ENCODE peak calls at places on chromosomes 5 and 9, in seven cellular contexts. W is HCT116, T is A549, P is tibial nerve, Y is K562, U is stomach, G is heart left ventricle. H is an unnamed sample. For H3K4me1, the result is how much of the 10 kb centered on the place peaks cover.

GRCh38 chr5:369151-369939 is 47.8 kb downstream of the AHRR start:
- DNase-seq in W (no peak), T (no peak), P (peak), Y (no peak), U (no peak), G (no peak), H (peak)

GRCh38 chr5:133247881-133248642 is 196.2 kb downstream of the HSPA4 start:
- DNase-seq in W (peak), T (peak), P (no peak), Y (peak), U (no peak), G (no peak), H (no peak)

GRCh38 chr5:42715791-42716190 is 40.8 kb upstream of the CCDC152 start:
- DNase-seq in W (no peak), T (no peak), P (no peak), Y (no peak), U (no peak), G (no peak), H (no peak)

GRCh38 chr9:87422999-87423398 is 74.7 kb upstream of the DAPK1 start:
- DNase-seq in W (no peak), T (no peak), P (no peak), Y (no peak), U (no peak), G (no peak), H (no peak)

GRCh38 chr9:75895112-75895511 is 4.6 kb downstream of the PCSK5 start:
- DNase-seq in W (no peak), T (no peak), P (no peak), Y (no peak), U (no peak), G (no peak), H (no peak)

GRCh38 chr5:111072949-111073682 is 1.6 kb downstream of the TSLP start:
- DNase-seq in W (peak), T (peak), P (peak), Y (peak), U (peak), G (peak), H (peak)

GRCh38 chr9:99299214-99300102 is 77.4 kb downstream of the SEC61B start:
- DNase-seq in W (no peak), T (no peak), P (no peak), Y (no peak), U (no peak), G (no peak), H (no peak)

GRCh38 chr9:106874657-106875056 is 11.7 kb downstream of the ZNF462 start:
- DNase-seq in W (no peak), T (no peak), P (no peak), Y (no peak), U (no peak), G (no peak), H (no peak)

GRCh38 chr5:13731229-13731628 is 213.3 kb downstream of the DNAH5 start:
- DNase-seq in W (no peak), T (no peak), P (no peak), Y (no peak), U (no peak), G (no peak), H (no peak)

GRCh38 chr9:131043097-131043496 is 34.1 kb downstream of the LAMC3 start:
- DNase-seq in W (no peak), T (no peak), P (no peak), Y (no peak), U (no peak), G (no peak), H (no peak)

GRCh38 chr5:96750110-96750822 is 57.5 kb downstream of the ERAP1 start:
- DNase-seq in W (no peak), T (no peak), P (no peak), Y (no peak), U (no peak), G (no peak), H (no peak)

GRCh38 chr9:70079364-70080103 is 35.9 kb downstream of the MAMDC2 start:
- DNase-seq in W (no peak), T (no peak), P (peak), Y (no peak), U (no peak), G (no peak), H (no peak)

GRCh38 chr9:129384138-129384886 is 206.3 kb upstream of the IER5L start:
- DNase-seq in W (no peak), T (no peak), P (no peak), Y (no peak), U (no peak), G (no peak), H (no peak)

GRCh38 chr9:38178282-38178681 is 109.3 kb upstream of the SHB start:
- DNase-seq in W (peak), T (no peak), P (no peak), Y (no peak), U (no peak), G (no peak), H (no peak)

GRCh38 chr5:17154211-17154996 is 63.0 kb upstream of the BASP1 start:
- DNase-seq in W (no peak), T (peak), P (no peak), Y (no peak), U (no peak), G (no peak), H (no peak)

GRCh38 chr5:124742521-124742920 is 3.9 kb downstream of the ZNF608 start:
- DNase-seq in W (no peak), T (no peak), P (no peak), Y (no peak), U (no peak), G (no peak), H (no peak)
- H3K4me1 ChIP-seq in W (half or more), T (under half), P (half or more), Y (under half), U (under half), G (half or more), H (under half)

DNA sequence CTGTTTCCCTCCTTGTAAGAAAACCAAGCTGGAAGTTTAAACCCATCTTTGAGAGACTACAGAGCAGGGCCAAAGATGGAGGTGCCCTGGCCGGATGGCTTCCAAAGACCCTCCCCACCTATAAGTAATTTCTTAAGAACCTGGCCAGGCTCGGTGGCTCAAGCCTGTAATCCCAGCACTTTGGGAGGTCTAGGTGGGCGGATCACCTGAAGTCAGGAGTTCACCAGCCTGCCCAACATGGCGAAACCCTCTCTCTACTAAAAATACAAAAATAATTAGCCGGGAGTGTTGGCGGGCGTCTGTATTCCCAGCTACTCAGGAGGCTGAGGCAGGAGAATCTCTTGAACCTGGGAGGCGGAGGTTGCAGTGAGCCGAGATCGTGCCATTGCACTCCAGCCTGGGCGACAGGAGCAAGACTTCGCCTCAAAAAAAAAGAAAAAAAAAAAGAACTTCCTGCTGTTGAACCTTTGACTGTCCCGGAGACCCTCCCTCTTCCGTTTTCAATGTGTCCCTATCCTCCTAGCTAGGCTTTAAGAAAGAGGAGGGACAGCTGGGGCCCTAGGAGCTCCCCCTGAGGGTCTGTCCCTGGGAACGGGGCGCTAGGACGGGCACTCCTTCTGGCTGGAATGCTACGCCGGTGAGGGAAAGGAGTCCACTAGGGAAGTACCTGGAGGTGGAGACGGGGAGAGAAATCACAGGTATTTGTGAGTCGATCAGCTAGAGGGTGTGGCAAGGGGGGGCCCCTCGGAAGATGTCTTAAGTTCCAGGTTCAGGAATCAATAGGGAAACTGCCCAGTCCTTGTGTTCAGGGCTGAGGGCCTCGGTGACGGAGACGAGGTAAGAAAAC is 4.8 kb downstream of the SIT1 start:
- DNase-seq in W (peak), T (no peak), P (peak), Y (no peak), U (peak), G (no peak), H (no peak)
- TF ChIP-seq CTCF in W (no peak), T (no peak), P (no peak), Y (no peak), U (no peak), G (no peak), H (no peak)

DNA sequence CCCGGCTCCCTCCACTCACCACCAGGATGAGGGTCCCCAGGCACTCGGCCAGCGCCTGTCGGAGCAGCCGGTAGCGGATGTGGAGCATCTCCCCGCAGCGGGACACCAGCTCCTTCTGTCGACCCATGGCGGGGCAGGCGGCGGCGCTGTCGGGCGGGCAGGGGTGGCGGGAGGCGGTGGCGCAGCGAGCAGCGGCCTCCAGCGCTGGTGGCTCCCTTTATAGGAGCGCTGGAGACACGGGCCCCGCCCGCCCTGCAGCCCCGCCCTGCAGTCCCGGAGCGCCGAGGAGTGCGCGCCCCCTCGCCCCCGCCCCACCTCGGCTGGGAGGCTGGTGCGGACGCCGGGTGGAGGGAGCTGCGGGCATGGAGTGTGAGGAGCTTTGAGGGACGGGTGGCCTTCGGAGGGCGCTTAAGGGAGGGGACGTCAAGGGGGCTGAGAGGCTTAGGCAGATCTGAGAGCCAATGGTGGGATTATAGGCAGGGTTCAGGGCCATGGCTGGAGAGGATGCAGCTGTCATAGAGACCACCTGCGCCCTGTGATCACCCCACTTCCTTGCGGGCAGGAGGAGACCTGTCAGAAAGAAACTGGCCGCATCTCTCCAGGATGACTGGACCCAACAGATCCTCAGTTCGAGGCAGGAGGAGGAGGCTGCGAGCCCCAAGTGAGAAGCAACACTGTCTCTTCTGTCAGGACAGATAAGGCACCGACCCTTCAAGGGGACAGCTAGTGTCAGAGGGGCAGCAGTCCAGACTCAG is at the start of gene AQP3:
- DNase-seq in W (no peak), T (peak), P (peak), Y (peak), U (peak), G (peak), H (peak)
- TF ChIP-seq POLR2A in W (no peak), T (peak), P (no peak), Y (no peak), U (no peak), G (peak), H (peak)

DNA sequence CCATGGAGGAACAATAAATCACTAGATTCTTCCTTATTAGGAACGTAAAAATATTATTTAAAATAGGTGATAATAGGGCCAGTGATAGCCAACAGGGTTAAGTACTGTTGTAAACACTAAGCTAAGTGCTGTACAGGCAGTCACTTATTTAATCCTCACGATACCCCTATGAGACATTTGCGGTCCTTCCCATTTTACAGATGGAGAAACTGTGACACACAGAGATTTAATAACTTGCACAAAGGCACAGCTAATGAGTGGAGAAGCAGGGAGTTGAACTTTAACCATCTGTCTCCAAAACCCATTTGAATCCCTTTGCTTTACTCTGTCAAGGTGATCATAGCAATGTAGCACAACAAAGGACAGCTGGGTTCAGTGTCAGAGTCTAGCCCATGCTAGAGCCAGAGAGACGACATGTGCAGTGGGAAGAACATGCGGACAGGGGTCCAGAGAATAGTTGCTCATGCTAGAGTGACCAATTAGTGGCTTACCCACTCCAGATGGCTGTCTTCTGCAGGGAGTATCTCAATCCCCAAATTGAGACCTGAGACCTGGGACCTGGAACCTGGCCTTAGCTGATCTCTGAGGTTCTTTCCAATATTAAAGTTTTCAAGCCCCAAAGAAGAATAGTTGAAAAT is 28.9 kb downstream of the STXBP1 start:
- DNase-seq in W (no peak), T (no peak), P (no peak), Y (no peak), U (no peak), G (no peak), H (no peak)
- H3K4me1 ChIP-seq in W (under half), T (under half), P (under half), Y (under half), U (under half), G (under half), H (under half)

GRCh38 chr5:157301066-157301465 is 35.1 kb downstream of the CYFIP2 start:
- DNase-seq in W (no peak), T (no peak), P (no peak), Y (no peak), U (no peak), G (no peak), H (no peak)

GRCh38 chr5:157306690-157307089 is 40.8 kb downstream of the CYFIP2 start:
- DNase-seq in W (no peak), T (no peak), P (no peak), Y (no peak), U (no peak), G (no peak), H (no peak)

GRCh38 chr5:157303023-157303422 is 37.1 kb downstream of the CYFIP2 start:
- DNase-seq in W (no peak), T (no peak), P (no peak), Y (no peak), U (no peak), G (no peak), H (no peak)

GRCh38 chr5:157306092-157306491 is 40.2 kb downstream of the CYFIP2 start:
- DNase-seq in W (no peak), T (no peak), P (no peak), Y (no peak), U (no peak), G (no peak), H (no peak)

DNA sequence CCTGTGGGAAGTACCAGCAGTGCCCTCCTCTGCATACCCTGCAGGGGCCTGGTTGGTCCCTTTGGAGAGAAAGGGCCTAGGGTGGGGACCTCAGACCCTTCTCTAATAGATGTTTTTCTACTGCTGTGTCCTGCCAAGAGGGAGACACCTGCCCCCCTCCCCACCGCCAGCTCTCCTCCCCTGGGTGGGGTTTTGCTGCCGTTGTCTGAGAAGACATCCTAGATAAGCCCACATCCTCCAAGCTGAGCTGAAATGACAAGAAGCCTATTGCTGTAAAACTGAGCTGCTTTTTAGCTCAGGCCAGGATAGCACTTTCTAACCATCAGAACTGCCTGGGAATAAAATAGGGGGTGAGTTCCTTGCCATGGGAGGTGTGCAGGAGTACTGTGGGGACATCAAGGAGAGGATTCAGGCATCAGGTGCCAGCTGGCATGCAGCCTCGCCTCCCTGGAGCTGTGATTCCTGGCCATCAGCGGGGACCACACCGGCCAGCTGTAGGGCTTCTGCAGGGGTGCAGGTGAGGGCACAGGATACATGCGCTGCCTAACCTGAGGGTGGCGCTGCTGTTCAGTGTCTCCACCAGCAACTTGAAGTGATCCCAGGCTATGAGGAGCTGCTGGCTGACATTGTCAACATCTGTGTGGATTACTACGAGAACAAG is 37.9 kb downstream of the CYFIP2 start:
- DNase-seq in W (no peak), T (no peak), P (no peak), Y (peak), U (no peak), G (peak), H (no peak)
- TF ChIP-seq CTCF in W (peak), T (no peak), P (no peak), Y (peak), U (no peak), G (peak), H (no peak)

DNA sequence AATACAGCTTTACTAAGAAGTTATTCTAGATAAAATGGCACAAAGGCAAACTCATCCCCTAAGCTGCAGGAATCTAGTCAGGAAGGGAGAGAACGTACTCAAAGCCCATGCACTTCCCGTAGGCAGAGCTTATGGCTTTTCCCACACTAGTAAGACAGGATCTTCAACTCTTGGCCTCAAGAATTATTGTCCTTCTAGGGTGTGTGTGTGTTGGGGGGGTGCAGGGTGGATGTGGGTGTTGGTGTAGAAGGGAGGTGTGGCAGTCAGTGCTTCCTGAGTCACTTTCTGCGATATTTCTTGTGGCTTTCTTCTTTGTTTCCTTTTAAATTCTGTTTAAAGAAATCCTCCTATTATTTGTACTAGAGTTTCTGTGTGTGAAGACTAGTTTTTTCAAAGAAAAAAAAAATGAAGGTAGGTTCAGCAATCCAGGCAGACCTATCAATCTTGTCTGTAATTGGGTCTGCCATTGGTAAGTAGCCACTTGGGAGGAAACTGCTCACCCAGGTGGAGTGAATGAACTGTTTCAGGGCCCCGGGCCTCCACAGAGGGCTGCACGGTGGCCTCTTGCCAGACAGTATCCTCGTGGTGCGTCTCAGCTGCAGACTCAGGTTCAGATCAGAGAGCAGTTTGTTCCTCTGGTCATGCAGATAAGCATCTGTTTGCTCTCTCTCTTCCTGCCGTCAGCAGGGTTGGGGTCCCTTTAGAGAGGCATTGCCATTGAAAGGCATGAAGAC is 131.8 kb downstream of the NPR3 start:
- DNase-seq in W (no peak), T (no peak), P (no peak), Y (no peak), U (no peak), G (no peak), H (peak)
- TF ChIP-seq POLR2A in W (no peak), T (no peak), P (no peak), Y (no peak), U (no peak), G (no peak), H (no peak)

DNA sequence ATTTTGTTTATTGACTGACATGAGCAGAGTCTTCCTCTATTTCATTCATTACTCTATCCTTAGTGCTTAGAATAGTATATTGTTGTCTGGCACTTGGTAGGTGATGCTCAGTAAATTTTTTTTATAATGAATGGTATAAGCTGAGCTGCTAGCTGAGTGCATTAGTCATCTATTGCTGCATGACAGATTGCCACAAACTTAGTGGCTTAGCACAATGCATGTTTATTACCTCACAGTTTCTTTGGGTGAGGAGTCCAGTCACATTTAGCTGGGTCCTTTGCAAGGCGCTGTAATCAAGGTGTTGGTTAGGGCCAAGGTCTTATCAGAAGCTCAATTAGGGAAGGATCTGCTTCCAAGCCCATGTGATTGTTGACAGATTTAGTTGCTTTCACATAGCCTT is 23.1 kb downstream of the SMAD5 start:
- DNase-seq in W (no peak), T (no peak), P (no peak), Y (no peak), U (no peak), G (no peak), H (no peak)
- H3K4me1 ChIP-seq in W (under half), T (under half), P (half or more), Y (under half), U (under half), G (half or more), H (under half)

DNA sequence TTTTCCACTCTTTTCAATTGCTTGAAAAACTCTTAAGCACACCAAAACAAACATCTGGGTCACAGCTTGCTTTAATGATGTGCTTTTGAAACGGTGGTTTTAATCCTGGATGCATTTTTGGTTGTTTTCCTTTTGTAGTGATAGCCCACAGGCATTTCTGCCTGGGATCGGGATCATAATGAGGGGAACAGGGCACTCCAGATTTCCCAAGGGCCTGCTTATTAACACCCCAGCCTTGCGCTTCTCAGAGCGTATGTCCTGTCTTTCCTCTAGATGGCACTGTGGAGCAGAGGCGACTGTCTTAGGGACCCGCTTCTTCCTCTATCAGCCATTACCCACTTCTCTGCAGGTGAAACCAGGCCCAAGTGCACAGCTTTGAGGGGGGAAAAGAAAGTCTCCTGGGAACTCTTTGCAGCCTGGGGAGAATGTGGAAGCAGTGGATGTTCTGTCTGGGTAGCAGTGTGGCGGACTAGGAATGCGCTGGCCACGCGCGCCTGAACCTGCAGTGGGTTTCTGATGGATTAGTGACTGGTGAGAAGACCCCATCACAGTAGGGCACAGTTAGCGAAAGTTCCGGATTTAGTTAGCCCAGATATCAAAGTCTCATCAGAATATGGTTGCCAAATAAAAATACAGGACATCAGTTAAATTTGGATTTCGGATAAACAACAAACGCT is 190.1 kb downstream of the GNA14 start:
- DNase-seq in W (peak), T (peak), P (peak), Y (peak), U (peak), G (peak), H (peak)
- TF ChIP-seq CTCF in W (peak), T (peak), P (peak), Y (peak), U (peak), G (peak), H (peak)

H was measured in upper lobe of left lung.